ENCODE peak calls at places on chromosomes 1 and 21, in six cellular contexts. One of them, this sample, is unnamed.

GRCh38 chr1:239630767-239631166 is 244.4 kb downstream of the CHRM3 start:
- DNase-seq in fibroblast of mammary gland: no peak
- DNase-seq in HCT116: no peak
- DNase-seq in breast epithelium: no peak
- DNase-seq in astrocyte of the cerebellum: no peak
- DNase-seq in AG09309: no peak
- DNase-seq in this sample: no peak

GRCh38 chr1:239817801-239818200 is 273.9 kb upstream of the FMN2 start:
- DNase-seq in fibroblast of mammary gland: no peak
- DNase-seq in AG09309: no peak
- DNase-seq in HCT116: no peak
- DNase-seq in astrocyte of the cerebellum: no peak
- DNase-seq in breast epithelium: no peak
- DNase-seq in this sample: no peak

GRCh38 chr1:239125027-239125426 is 261.3 kb upstream of the CHRM3 start:
- DNase-seq in astrocyte of the cerebellum: no peak
- DNase-seq in fibroblast of mammary gland: peak
- DNase-seq in HCT116: no peak
- DNase-seq in AG09309: peak
- DNase-seq in breast epithelium: no peak
- DNase-seq in this sample: no peak

GRCh38 chr1:41752514-41753170 is 166.1 kb downstream of the HIVEP3 start:
- DNase-seq in HCT116: no peak
- DNase-seq in fibroblast of mammary gland: no peak
- DNase-seq in breast epithelium: no peak
- DNase-seq in astrocyte of the cerebellum: no peak
- DNase-seq in AG09309: no peak
- DNase-seq in this sample: no peak

GRCh38 chr21:16308269-16308668 is 578.5 kb downstream of the USP25 start:
- DNase-seq in fibroblast of mammary gland: peak
- DNase-seq in breast epithelium: no peak
- DNase-seq in AG09309: no peak
- DNase-seq in HCT116: no peak
- DNase-seq in astrocyte of the cerebellum: peak
- DNase-seq in this sample: no peak

GRCh38 chr1:147837845-147838363 is 64.7 kb upstream of the GJA8 start:
- DNase-seq in fibroblast of mammary gland: no peak
- DNase-seq in astrocyte of the cerebellum: no peak
- DNase-seq in breast epithelium: no peak
- DNase-seq in AG09309: no peak
- DNase-seq in HCT116: no peak
- DNase-seq in this sample: no peak

GRCh38 chr1:8667869-8668595 is 149.4 kb downstream of the RERE start:
- DNase-seq in HCT116: no peak
- DNase-seq in fibroblast of mammary gland: peak
- DNase-seq in AG09309: no peak
- DNase-seq in astrocyte of the cerebellum: no peak
- DNase-seq in breast epithelium: no peak
- DNase-seq in this sample: no peak

GRCh38 chr1:29286194-29286767 is 50.0 kb downstream of the PTPRU start:
- DNase-seq in HCT116: no peak
- DNase-seq in AG09309: no peak
- DNase-seq in fibroblast of mammary gland: no peak
- DNase-seq in breast epithelium: no peak
- DNase-seq in astrocyte of the cerebellum: no peak
- DNase-seq in this sample: no peak

GRCh38 chr1:206001476-206001888 is 1.7 kb downstream of the RAB7B start:
- DNase-seq in breast epithelium: no peak
- DNase-seq in AG09309: peak
- DNase-seq in HCT116: peak
- DNase-seq in fibroblast of mammary gland: peak
- DNase-seq in astrocyte of the cerebellum: peak
- DNase-seq in this sample: peak

GRCh38 chr1:246599315-246599714 is 33.1 kb downstream of the CNST start:
- DNase-seq in fibroblast of mammary gland: no peak
- DNase-seq in breast epithelium: no peak
- DNase-seq in astrocyte of the cerebellum: no peak
- DNase-seq in HCT116: no peak
- DNase-seq in AG09309: no peak
- DNase-seq in this sample: no peak

GRCh38 chr1:168260393-168260792 is 20.3 kb upstream of the TBX19 start:
- DNase-seq in fibroblast of mammary gland: no peak
- DNase-seq in AG09309: no peak
- DNase-seq in astrocyte of the cerebellum: no peak
- DNase-seq in HCT116: no peak
- DNase-seq in breast epithelium: no peak
- DNase-seq in this sample: no peak

GRCh38 chr1:37708471-37708870 is 16.2 kb downstream of the CDCA8 start:
- DNase-seq in astrocyte of the cerebellum: no peak
- DNase-seq in fibroblast of mammary gland: no peak
- DNase-seq in breast epithelium: no peak
- DNase-seq in AG09309: no peak
- DNase-seq in HCT116: no peak
- DNase-seq in this sample: no peak

GRCh38 chr1:55304306-55304705 is 89.1 kb upstream of the USP24 start:
- DNase-seq in HCT116: no peak
- DNase-seq in AG09309: no peak
- DNase-seq in astrocyte of the cerebellum: no peak
- DNase-seq in fibroblast of mammary gland: no peak
- DNase-seq in breast epithelium: no peak
- DNase-seq in this sample: no peak

GRCh38 chr1:229221106-229222019 is 49.5 kb upstream of the RAB4A start:
- DNase-seq in fibroblast of mammary gland: peak
- DNase-seq in AG09309: no peak
- DNase-seq in breast epithelium: peak
- DNase-seq in HCT116: no peak
- DNase-seq in astrocyte of the cerebellum: peak
- DNase-seq in this sample: no peak

GRCh38 chr1:197924516-197925123 is 7.4 kb downstream of the LHX9 start:
- DNase-seq in breast epithelium: no peak
- DNase-seq in HCT116: peak
- DNase-seq in AG09309: peak
- DNase-seq in fibroblast of mammary gland: peak
- DNase-seq in astrocyte of the cerebellum: peak
- DNase-seq in this sample: peak

GRCh38 chr1:204241914-204242313 is 28.1 kb upstream of the GOLT1A start:
- DNase-seq in AG09309: no peak
- DNase-seq in breast epithelium: no peak
- DNase-seq in fibroblast of mammary gland: no peak
- DNase-seq in HCT116: no peak
- DNase-seq in astrocyte of the cerebellum: no peak
- DNase-seq in this sample: no peak

DNA sequence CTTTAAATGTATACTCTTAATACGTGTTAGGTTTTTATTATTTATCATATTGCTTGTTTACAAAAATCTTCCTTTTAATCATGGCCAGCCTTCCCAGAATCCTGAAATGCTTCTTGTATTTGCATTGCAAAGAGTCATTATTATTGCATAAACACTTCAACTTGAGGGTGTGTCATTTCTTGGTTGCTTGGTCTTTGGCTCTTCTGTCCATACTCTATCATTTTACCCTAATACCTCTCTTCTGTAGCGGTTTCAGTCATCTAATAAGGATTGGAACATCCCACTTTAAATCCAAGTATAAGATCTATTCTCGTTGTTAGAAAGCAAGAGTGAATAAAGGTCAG is 200.6 kb upstream of the CACYBP start:
- DNase-seq in HCT116: no peak
- DNase-seq in AG09309: no peak
- DNase-seq in astrocyte of the cerebellum: no peak
- DNase-seq in fibroblast of mammary gland: no peak
- DNase-seq in breast epithelium: no peak
- DNase-seq in this sample: no peak
- H3K4me3 ChIP-seq in HCT116: no peak
- H3K4me3 ChIP-seq in AG09309: no peak
- H3K4me3 ChIP-seq in astrocyte of the cerebellum: peak
- H3K4me3 ChIP-seq in fibroblast of mammary gland: no peak
- H3K4me3 ChIP-seq in breast epithelium: peak
- H3K4me3 ChIP-seq in this sample: no peak

GRCh38 chr1:159076438-159076752 is 171 bp downstream of the AIM2 start:
- DNase-seq in HCT116: no peak
- DNase-seq in fibroblast of mammary gland: no peak
- DNase-seq in astrocyte of the cerebellum: no peak
- DNase-seq in breast epithelium: no peak
- DNase-seq in AG09309: no peak
- DNase-seq in this sample: no peak

GRCh38 chr1:159076753-159077656 is at the start of gene AIM2:
- DNase-seq in breast epithelium: no peak
- DNase-seq in HCT116: no peak
- DNase-seq in astrocyte of the cerebellum: no peak
- DNase-seq in AG09309: peak
- DNase-seq in fibroblast of mammary gland: peak
- DNase-seq in this sample: peak

GRCh38 chr1:159077657-159077961 is 1.0 kb upstream of the AIM2 start:
- DNase-seq in breast epithelium: no peak
- DNase-seq in fibroblast of mammary gland: no peak
- DNase-seq in HCT116: no peak
- DNase-seq in AG09309: no peak
- DNase-seq in astrocyte of the cerebellum: no peak
- DNase-seq in this sample: no peak

GRCh38 chr1:159084152-159084551 is 7.6 kb upstream of the AIM2 start:
- DNase-seq in breast epithelium: no peak
- DNase-seq in AG09309: no peak
- DNase-seq in fibroblast of mammary gland: no peak
- DNase-seq in HCT116: no peak
- DNase-seq in astrocyte of the cerebellum: no peak
- DNase-seq in this sample: no peak

DNA sequence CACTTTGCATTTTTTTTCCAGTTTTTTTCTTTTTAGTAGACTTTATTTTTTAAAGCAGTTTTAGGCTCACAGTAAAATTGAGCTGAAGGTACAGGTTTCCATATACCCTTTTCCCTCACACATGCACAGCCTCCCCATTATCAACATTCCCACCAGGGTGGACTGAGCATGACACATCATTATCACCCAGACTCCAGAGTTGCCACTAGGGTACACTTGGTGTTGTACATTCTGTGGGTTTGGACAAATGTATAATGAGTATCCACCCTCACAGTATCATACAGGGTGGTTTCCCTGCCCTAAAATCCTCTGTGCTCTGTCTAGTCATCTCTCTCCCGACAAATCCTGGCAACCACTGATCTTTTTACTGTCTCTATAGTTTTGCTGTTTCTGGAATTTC is 3.0 kb upstream of the AIM2 start:
- DNase-seq in breast epithelium: no peak
- DNase-seq in fibroblast of mammary gland: no peak
- DNase-seq in astrocyte of the cerebellum: no peak
- DNase-seq in HCT116: no peak
- DNase-seq in AG09309: no peak
- DNase-seq in this sample: no peak
- TF ChIP-seq CTCF in breast epithelium: no peak
- TF ChIP-seq CTCF in fibroblast of mammary gland: no peak
- TF ChIP-seq CTCF in astrocyte of the cerebellum: no peak
- TF ChIP-seq CTCF in HCT116: no peak
- TF ChIP-seq CTCF in AG09309: no peak
- TF ChIP-seq CTCF in this sample: no peak

DNA sequence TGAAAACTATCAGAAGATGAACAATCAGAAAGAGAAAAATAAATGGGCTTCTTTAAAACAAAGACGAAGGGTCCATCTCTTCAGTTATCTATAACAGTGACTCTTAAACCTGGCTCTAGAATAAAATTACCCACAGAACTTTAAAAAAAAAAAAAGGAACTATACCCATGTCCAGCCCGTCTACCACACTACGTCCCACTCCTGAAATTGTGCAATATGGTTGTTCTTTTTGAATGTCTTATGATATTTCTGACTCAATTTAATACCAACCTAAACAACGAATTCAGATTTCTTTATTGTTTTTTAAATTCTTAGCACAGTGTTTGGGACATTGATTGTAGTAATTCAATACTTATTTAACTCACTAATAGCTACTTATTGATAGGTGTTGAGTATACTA is 246.3 kb downstream of the DPYD start:
- DNase-seq in astrocyte of the cerebellum: no peak
- DNase-seq in AG09309: no peak
- DNase-seq in breast epithelium: no peak
- DNase-seq in HCT116: no peak
- DNase-seq in fibroblast of mammary gland: no peak
- DNase-seq in this sample: no peak
- H3K4me3 ChIP-seq in astrocyte of the cerebellum: no peak
- H3K4me3 ChIP-seq in AG09309: no peak
- H3K4me3 ChIP-seq in breast epithelium: no peak
- H3K4me3 ChIP-seq in HCT116: no peak
- H3K4me3 ChIP-seq in fibroblast of mammary gland: no peak
- H3K4me3 ChIP-seq in this sample: no peak

GRCh38 chr1:154353460-154353904 is 28.2 kb downstream of the ATP8B2 start:
- DNase-seq in HCT116: peak
- DNase-seq in fibroblast of mammary gland: peak
- DNase-seq in AG09309: no peak
- DNase-seq in breast epithelium: no peak
- DNase-seq in astrocyte of the cerebellum: no peak
- DNase-seq in this sample: peak

GRCh38 chr1:154351363-154352068 is 26.2 kb downstream of the ATP8B2 start:
- DNase-seq in astrocyte of the cerebellum: no peak
- DNase-seq in fibroblast of mammary gland: no peak
- DNase-seq in breast epithelium: no peak
- DNase-seq in HCT116: no peak
- DNase-seq in AG09309: no peak
- DNase-seq in this sample: no peak

GRCh38 chr1:154353966-154354365 is 28.6 kb downstream of the ATP8B2 start:
- DNase-seq in HCT116: no peak
- DNase-seq in astrocyte of the cerebellum: no peak
- DNase-seq in breast epithelium: no peak
- DNase-seq in AG09309: no peak
- DNase-seq in fibroblast of mammary gland: no peak
- DNase-seq in this sample: no peak

GRCh38 chr1:154352245-154352580 is 26.9 kb downstream of the ATP8B2 start:
- DNase-seq in astrocyte of the cerebellum: no peak
- DNase-seq in HCT116: no peak
- DNase-seq in breast epithelium: no peak
- DNase-seq in fibroblast of mammary gland: no peak
- DNase-seq in AG09309: no peak
- DNase-seq in this sample: no peak

DNA sequence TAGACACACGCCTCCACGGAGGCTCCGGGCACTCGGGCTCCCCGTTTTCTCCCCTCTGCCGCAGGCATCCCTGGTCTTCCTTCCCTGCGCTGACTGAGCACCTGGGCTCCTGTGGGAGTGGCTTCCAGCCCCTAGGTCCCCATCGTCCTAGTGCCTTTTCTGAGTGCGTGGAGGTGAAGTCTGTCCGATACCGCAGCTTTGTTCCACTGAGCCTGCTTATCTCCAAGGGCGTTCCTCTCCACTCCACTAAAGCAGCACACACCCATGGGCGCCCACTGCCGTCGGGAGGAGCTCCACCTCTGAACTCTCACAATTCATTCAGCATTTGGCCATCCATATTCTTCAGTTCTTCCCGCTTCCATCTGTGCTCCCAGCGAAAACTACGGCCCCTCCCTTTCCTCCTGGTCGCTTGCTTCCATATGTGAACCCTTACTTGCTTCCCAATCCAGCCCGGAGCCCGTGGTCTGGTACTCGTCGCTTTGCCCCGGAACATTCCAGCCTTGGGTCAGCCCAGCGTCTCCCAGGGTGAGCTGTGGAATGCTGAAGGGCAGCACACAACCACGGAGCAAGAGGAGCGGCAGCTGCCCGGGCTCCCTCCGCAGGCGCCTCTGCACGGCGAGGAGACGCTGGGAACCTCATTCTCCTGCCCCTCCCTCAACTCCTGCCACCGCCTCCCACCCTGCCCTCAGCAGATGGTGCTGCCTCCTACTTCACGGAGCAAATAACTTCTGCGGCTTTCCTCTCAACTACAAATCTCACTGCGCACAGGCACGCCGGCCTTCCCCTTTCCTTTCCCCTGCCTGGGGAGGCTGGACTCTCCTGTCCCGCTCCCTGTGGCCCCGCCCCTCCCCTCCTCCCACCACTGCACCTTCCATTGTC is 27.5 kb downstream of the ATP8B2 start:
- DNase-seq in astrocyte of the cerebellum: no peak
- DNase-seq in AG09309: no peak
- DNase-seq in HCT116: no peak
- DNase-seq in breast epithelium: peak
- DNase-seq in fibroblast of mammary gland: peak
- DNase-seq in this sample: no peak
- TF ChIP-seq CTCF in astrocyte of the cerebellum: no peak
- TF ChIP-seq CTCF in AG09309: peak
- TF ChIP-seq CTCF in HCT116: no peak
- TF ChIP-seq CTCF in breast epithelium: no peak
- TF ChIP-seq CTCF in fibroblast of mammary gland: no peak
- TF ChIP-seq CTCF in this sample: peak